ENCODE peak calls at places on chromosome 10, in five cellular contexts. I, B, W, O and V are unnamed samples.

GRCh38 chr10:98425511-98426352 is 10.8 kb upstream of the PYROXD2 start:
- DNase-seq in I (peak), B (no peak), W (peak), O (no peak), V (no peak)

GRCh38 chr10:46553238-46554049 is 3.0 kb downstream of the GPRIN2 start:
- DNase-seq in I (no peak), B (no peak), W (no peak), O (peak), V (no peak)

GRCh38 chr10:62323751-62324150 is 50.4 kb upstream of the ZNF365 start:
- DNase-seq in I (no peak), B (no peak), W (no peak), O (no peak), V (no peak)

GRCh38 chr10:128576916-128577670 is 450.9 kb upstream of the MKI67 start:
- DNase-seq in I (no peak), B (no peak), W (no peak), O (no peak), V (no peak)

GRCh38 chr10:75250934-75251333 is 15.2 kb upstream of the COMTD1 start:
- DNase-seq in I (no peak), B (no peak), W (no peak), O (no peak), V (peak)

GRCh38 chr10:110811791-110812581 is 59.7 kb upstream of the PDCD4 start:
- DNase-seq in I (no peak), B (no peak), W (no peak), O (no peak), V (no peak)

GRCh38 chr10:84290235-84290634 is 38.2 kb upstream of the CCSER2 start:
- DNase-seq in I (no peak), B (no peak), W (no peak), O (no peak), V (no peak)

GRCh38 chr10:110443239-110444008 is 54.3 kb upstream of the DUSP5 start:
- DNase-seq in I (no peak), B (no peak), W (no peak), O (no peak), V (no peak)

GRCh38 chr10:34098817-34099567 is 716.1 kb downstream of the PARD3 start:
- DNase-seq in I (no peak), B (no peak), W (no peak), O (no peak), V (no peak)

GRCh38 chr10:103896225-103896624 is 21.8 kb downstream of the STN1 start:
- DNase-seq in I (no peak), B (no peak), W (peak), O (no peak), V (no peak)

GRCh38 chr10:46297406-46298204 is 10.8 kb downstream of the ANTXRL start:
- DNase-seq in I (no peak), B (no peak), W (no peak), O (no peak), V (no peak)

GRCh38 chr10:118960166-118961090 is 69.1 kb upstream of the NANOS1 start:
- DNase-seq in I (no peak), B (no peak), W (no peak), O (no peak), V (no peak)

GRCh38 chr10:84452006-84452405 is 123.6 kb downstream of the CCSER2 start:
- DNase-seq in I (no peak), B (no peak), W (peak), O (no peak), V (no peak)

GRCh38 chr10:119630300-119630699 is 20.9 kb upstream of the BAG3 start:
- DNase-seq in I (no peak), B (no peak), W (no peak), O (no peak), V (no peak)

GRCh38 chr10:89954787-89955566 is 253.6 kb downstream of the KIF20B start:
- DNase-seq in I (no peak), B (no peak), W (no peak), O (no peak), V (peak)

GRCh38 chr10:130739757-130740145 is 571.8 kb downstream of the TCERG1L start:
- DNase-seq in I (no peak), B (no peak), W (no peak), O (no peak), V (no peak)

GRCh38 chr10:75106242-75106641 is 5.2 kb upstream of the SAMD8 start:
- DNase-seq in I (no peak), B (no peak), W (no peak), O (no peak), V (no peak)

GRCh38 chr10:100183482-100183881 is 2.3 kb downstream of the ERLIN1 start:
- DNase-seq in I (no peak), B (no peak), W (peak), O (no peak), V (no peak)

GRCh38 chr10:12308102-12308501 is 41.2 kb upstream of the CAMK1D start:
- DNase-seq in I (no peak), B (no peak), W (no peak), O (no peak), V (no peak)

GRCh38 chr10:85645851-85646250 is 720.7 kb downstream of the GRID1 start:
- DNase-seq in I (no peak), B (no peak), W (no peak), O (no peak), V (no peak)

GRCh38 chr10:49465717-49466116 is 69.8 kb upstream of the DRGX start:
- DNase-seq in I (no peak), B (no peak), W (no peak), O (no peak), V (no peak)

GRCh38 chr10:18157909-18158308 is 17.7 kb downstream of the CACNB2 start:
- DNase-seq in I (no peak), B (no peak), W (no peak), O (no peak), V (no peak)

GRCh38 chr10:119030421-119031250 is 1.1 kb downstream of the NANOS1 start:
- DNase-seq in I (peak), B (no peak), W (peak), O (peak), V (peak)

GRCh38 chr10:64396105-64396504 is 874.9 kb downstream of the REEP3 start:
- DNase-seq in I (no peak), B (no peak), W (no peak), O (no peak), V (no peak)

GRCh38 chr10:90051474-90051873 is 350.1 kb downstream of the KIF20B start:
- DNase-seq in I (no peak), B (no peak), W (no peak), O (no peak), V (peak)

GRCh38 chr10:124025638-124026336 is 67.6 kb downstream of the CHST15 start:
- DNase-seq in I (no peak), B (no peak), W (peak), O (no peak), V (no peak)

GRCh38 chr10:79234391-79235318 is 112.6 kb upstream of the PPIF start:
- DNase-seq in I (no peak), B (no peak), W (no peak), O (no peak), V (no peak)

GRCh38 chr10:114663631-114664030 is 5.6 kb upstream of the ABLIM1 start:
- DNase-seq in I (no peak), B (no peak), W (no peak), O (no peak), V (no peak)

GRCh38 chr10:118735294-118735693 is 19.5 kb downstream of the CACUL1 start:
- DNase-seq in I (no peak), B (no peak), W (no peak), O (no peak), V (no peak)

GRCh38 chr10:133257489-133258065 is 19.1 kb downstream of the ADAM8 start:
- DNase-seq in I (no peak), B (no peak), W (peak), O (no peak), V (no peak)

GRCh38 chr10:6203331-6204062 is 765 bp downstream of the PFKFB3 start:
- DNase-seq in I (peak), B (no peak), W (peak), O (no peak), V (no peak)

GRCh38 chr10:123136806-123137642 is 1.3 kb downstream of the HMX3 start:
- DNase-seq in I (no peak), B (no peak), W (peak), O (no peak), V (no peak)